ENCODE peak calls at places on chromosome 18, in seven cellular contexts. M, F, G, P, Y, Q and Z are unnamed samples.
A peak's percentile ranks its signal among the peaks of the same experiment; 100 is the strongest.

GRCh38 chr18:67104700-67105284 is 411.7 kb downstream of the DSEL start:
- DNase-seq in G (peak; percentile 84), F (peak; percentile 82), P (peak; percentile 52), Y (peak; percentile 68), Q (no peak), M (peak; percentile 1), Z (peak; percentile 8)

GRCh38 chr18:54149078-54149697 is 75.3 kb downstream of the MBD2 start:
- DNase-seq in G (peak; percentile 64), Q (no peak), M (no peak), F (peak; percentile 92), Y (peak; percentile 51), P (peak; percentile 94), Z (peak; percentile 47)

GRCh38 chr18:43563780-43564179 is 286.5 kb upstream of the SYT4 start:
- DNase-seq in Q (no peak), M (peak; percentile 1), F (peak; percentile 59), Y (peak; percentile 24), P (peak; percentile 10), G (peak; percentile 29), Z (no peak)

GRCh38 chr18:28208712-28209265 is 31.9 kb upstream of the CDH2 start:
- DNase-seq in Q (no peak), M (no peak), P (no peak), G (no peak), Y (no peak), F (no peak), Z (no peak)

GRCh38 chr18:39314595-39314994 is 1749.0 kb upstream of the CELF4 start:
- DNase-seq in P (no peak), M (no peak), G (no peak), Q (no peak), F (no peak), Y (no peak), Z (no peak)

GRCh38 chr18:55382277-55382805 is 205.7 kb downstream of the TCF4 start:
- DNase-seq in F (no peak), M (no peak), P (no peak), G (no peak), Q (no peak), Y (no peak), Z (no peak)

GRCh38 chr18:76922107-76922506 is 99.8 kb downstream of the ZNF236 start:
- DNase-seq in Y (peak; percentile 21), M (peak; percentile 74), F (peak; percentile 48), Q (no peak), G (peak; percentile 61), P (peak; percentile 8), Z (peak; percentile 46)

GRCh38 chr18:56789004-56789888 is 138.1 kb downstream of the WDR7 start:
- DNase-seq in M (peak; percentile 28), Q (no peak), F (peak; percentile 69), P (no peak), G (peak; percentile 44), Y (peak; percentile 36), Z (no peak)

GRCh38 chr18:34028341-34028740 is 196.4 kb downstream of the NOL4 start:
- DNase-seq in Y (no peak), Q (no peak), M (no peak), G (no peak), P (peak; percentile 86), F (no peak), Z (no peak)

GRCh38 chr18:31746396-31746795 is 14.3 kb downstream of the SLC25A52 start:
- DNase-seq in Y (no peak), M (no peak), P (no peak), F (no peak), Q (no peak), G (no peak), Z (no peak)

GRCh38 chr18:41499345-41499744 is 455.7 kb upstream of the PIK3C3 start:
- DNase-seq in M (no peak), Q (no peak), P (no peak), Y (no peak), G (no peak), F (no peak), Z (no peak)

GRCh38 chr18:43680096-43680495 is 402.8 kb upstream of the SYT4 start:
- DNase-seq in M (no peak), P (no peak), Q (no peak), G (no peak), Y (no peak), F (no peak), Z (no peak)

GRCh38 chr18:28086530-28087172 is 90.3 kb downstream of the CDH2 start:
- DNase-seq in P (peak; percentile 81), Y (no peak), M (no peak), Q (no peak), F (peak; percentile 81), G (no peak), Z (no peak)

GRCh38 chr18:13543811-13544732 is 182.3 kb downstream of the FAM210A start:
- DNase-seq in G (no peak), Y (no peak), Q (no peak), F (no peak), P (no peak), M (no peak), Z (no peak)

GRCh38 chr18:27615345-27615844 is 430.3 kb upstream of the CHST9 start:
- DNase-seq in G (no peak), F (no peak), Q (no peak), M (no peak), Y (no peak), P (no peak), Z (no peak)

GRCh38 chr18:72674710-72675109 is 130.6 kb upstream of the CBLN2 start:
- DNase-seq in Q (no peak), G (no peak), Y (no peak), M (no peak), F (no peak), P (no peak), Z (no peak)

GRCh38 chr18:35519148-35519899 is 21.6 kb upstream of the INO80C start:
- DNase-seq in F (no peak), M (no peak), Q (no peak), Y (no peak), P (no peak), G (peak; percentile 86), Z (no peak)

GRCh38 chr18:31303771-31304170 is 14.2 kb upstream of the DSG1 start:
- DNase-seq in F (peak; percentile 38), M (no peak), Y (no peak), G (no peak), Q (no peak), P (peak; percentile 41), Z (no peak)

GRCh38 chr18:39596216-39596615 is 2030.6 kb upstream of the CELF4 start:
- DNase-seq in Y (no peak), F (no peak), P (peak; percentile 69), G (no peak), M (no peak), Q (no peak), Z (no peak)

GRCh38 chr18:55585586-55586521 is 2.1 kb downstream of the TCF4 start:
- DNase-seq in F (peak; percentile 43), M (peak; percentile 9), P (peak; percentile 60), Y (no peak), G (peak; percentile 45), Q (no peak), Z (no peak)

GRCh38 chr18:24173997-24174396 is 35.1 kb downstream of the CABYR start:
- DNase-seq in P (no peak), F (no peak), G (no peak), Y (no peak), Q (no peak), M (no peak), Z (no peak)

GRCh38 chr18:24180048-24180447 is 41.2 kb downstream of the CABYR start:
- DNase-seq in G (no peak), F (no peak), M (no peak), Y (no peak), Q (no peak), P (no peak), Z (no peak)

GRCh38 chr18:24181806-24182205 is 42.9 kb downstream of the CABYR start:
- DNase-seq in Y (no peak), P (peak; percentile 66), G (no peak), Q (no peak), M (no peak), F (peak; percentile 17), Z (no peak)

GRCh38 chr18:24176727-24177416 is 38.0 kb downstream of the CABYR start:
- DNase-seq in Y (peak; percentile 55), G (peak; percentile 80), Q (no peak), F (peak; percentile 63), M (peak; percentile 68), P (no peak), Z (peak; percentile 59)

GRCh38 chr18:24177499-24178133 is 38.8 kb downstream of the CABYR start:
- DNase-seq in Y (no peak), M (no peak), F (no peak), G (no peak), Q (no peak), P (no peak), Z (no peak)
- H3K4me3 ChIP-seq in Y (no peak overlapping the region), M (no peak overlapping the region), F (no peak overlapping the region), G (no peak overlapping the region), Q (no peak overlapping the region), P (no peak overlapping the region), Z (no peak overlapping the region)

GRCh38 chr18:10456718-10457499 is 2.5 kb downstream of the APCDD1 start:
- DNase-seq in Q (no peak), G (no peak), F (no peak), P (no peak), Y (no peak), M (no peak), Z (no peak)
- H3K4me3 ChIP-seq in Q (no peak overlapping the region), G (no peak overlapping the region), F (no peak overlapping the region), P (no peak overlapping the region), Y (no peak overlapping the region), M (no peak overlapping the region), Z (no peak overlapping the region)

DNA sequence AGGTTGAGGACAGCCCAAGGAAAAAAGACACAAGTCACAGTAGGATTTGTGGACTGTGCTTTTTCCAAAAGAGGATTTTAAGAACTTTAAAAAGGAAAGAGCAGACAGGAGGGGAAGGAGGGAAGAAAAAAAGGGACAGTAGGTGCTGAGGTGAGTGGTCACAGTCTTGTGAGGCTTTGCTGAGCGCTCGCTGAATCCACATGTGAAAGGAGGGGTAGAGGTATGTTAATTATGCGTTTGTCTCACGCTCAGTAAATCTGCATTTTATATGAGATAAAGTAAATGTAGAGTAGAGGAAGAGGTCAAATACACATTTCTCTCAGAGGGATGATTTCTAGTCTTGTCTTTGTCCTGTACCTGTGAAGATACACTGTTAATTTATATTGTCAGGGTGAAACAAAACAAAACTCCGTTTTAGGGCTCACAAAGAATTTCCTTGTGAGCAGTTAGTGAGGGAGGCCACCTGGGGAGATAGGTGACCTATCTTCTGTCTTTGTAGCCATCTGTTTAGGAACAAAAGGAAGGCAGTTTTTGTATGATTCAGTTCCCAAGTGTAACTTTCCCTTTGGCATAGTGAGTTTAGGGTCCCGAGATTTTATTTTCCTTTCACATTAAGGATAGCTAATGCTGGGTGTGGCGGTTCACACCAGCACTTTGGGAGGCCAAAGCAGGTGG is 25.3 kb downstream of the GNAL start:
- DNase-seq in P (no peak), Y (no peak), F (no peak), M (no peak), Q (no peak), G (no peak), Z (no peak)
- H3K4me3 ChIP-seq in P (no peak overlapping the region), Y (no peak overlapping the region), F (no peak overlapping the region), M (no peak overlapping the region), Q (no peak overlapping the region), G (no peak overlapping the region), Z (no peak overlapping the region)

DNA sequence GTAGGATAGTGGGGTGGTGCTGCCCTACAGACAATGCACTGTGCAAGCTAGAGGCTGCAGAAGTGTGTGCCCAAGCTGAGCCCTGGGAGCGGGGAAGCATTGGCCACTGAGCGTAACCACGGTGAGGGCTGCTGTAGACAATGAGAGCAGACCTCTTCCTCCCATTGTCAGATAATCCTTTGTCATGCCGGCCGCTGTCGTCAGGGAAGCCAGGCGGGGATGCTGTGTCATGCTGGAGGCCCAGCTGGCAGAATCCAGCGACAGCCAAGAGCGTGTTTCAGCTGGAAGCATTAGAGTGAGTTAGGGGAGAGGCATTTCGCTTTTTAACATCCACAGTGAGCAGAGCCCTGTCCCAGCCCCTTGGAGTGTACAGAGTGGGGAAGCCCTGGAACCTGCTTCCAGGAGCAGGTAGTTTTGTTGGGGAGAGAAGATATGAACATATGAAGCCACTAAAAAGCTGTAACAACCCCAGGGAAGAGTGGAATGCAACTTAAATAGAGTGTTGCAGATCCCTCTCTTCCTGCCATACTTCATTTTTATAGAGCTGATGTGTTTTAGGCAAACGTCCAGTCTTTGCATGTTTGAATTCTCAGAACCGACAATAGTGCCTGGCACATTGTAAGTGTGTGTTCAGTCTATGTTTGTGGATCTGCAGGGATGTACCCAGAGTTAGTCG is 7.0 kb downstream of the CTIF start:
- DNase-seq in P (peak; percentile 74), M (no peak), Q (peak; percentile 83), Y (peak; percentile 19), F (peak; percentile 90), G (peak; percentile 56), Z (no peak)
- H3K4me3 ChIP-seq in P (no peak overlapping the region), M (no peak overlapping the region), Q (no peak overlapping the region), Y (no peak overlapping the region), F (no peak overlapping the region), G (no peak overlapping the region), Z (no peak overlapping the region)